ENCODE peak calls at places on chromosomes 3 and 15, in six cellular contexts. J, U, B, P, G and Q are unnamed samples.

GRCh38 chr3:77464106-77464688 is 424.3 kb downstream of the ROBO2 start:
- DNase-seq in B (no peak), G (no peak), P (no peak), U (no peak), J (no peak), Q (no peak)

GRCh38 chr15:73996939-73997338 is 2.4 kb downstream of the PML start:
- DNase-seq in P (no peak), G (peak; percentile 50), U (peak; percentile 61), J (peak; percentile 79), B (no peak), Q (peak; percentile 28)

GRCh38 chr3:71251156-71251775 is 332.3 kb downstream of the FOXP1 start:
- DNase-seq in P (no peak), B (peak; percentile 80), G (no peak), U (peak; percentile 96), J (no peak), Q (peak; percentile 99)

GRCh38 chr3:142315083-142315482 is 89.7 kb upstream of the GK5 start:
- DNase-seq in G (no peak), B (peak; percentile 63), J (peak; percentile 53), U (peak; percentile 55), P (no peak), Q (peak; percentile 88)

GRCh38 chr3:63970596-63971468 is 52.5 kb downstream of the PSMD6 start:
- DNase-seq in U (peak; percentile 33), P (no peak), B (no peak), J (no peak), G (no peak), Q (no peak)

GRCh38 chr3:70615286-70615685 is 302.8 kb upstream of the MDFIC2 start:
- DNase-seq in G (no peak), J (no peak), U (no peak), P (peak; percentile 31), B (no peak), Q (no peak)

GRCh38 chr3:177679568-177680441 is 482.5 kb upstream of the TBL1XR1 start:
- DNase-seq in G (no peak), J (no peak), P (no peak), U (peak; percentile 88), B (no peak), Q (peak; percentile 58)

GRCh38 chr15:98648654-98649537 is 557 bp downstream of the IGF1R start:
- DNase-seq in U (peak; percentile 68), B (peak; percentile 71), P (peak; percentile 85), G (peak; percentile 78), J (peak; percentile 55), Q (no peak)

GRCh38 chr3:72042397-72043211 is 257.7 kb upstream of the PROK2 start:
- DNase-seq in U (peak; percentile 84), G (no peak), P (no peak), J (no peak), B (no peak), Q (peak; percentile 11)

GRCh38 chr15:28975766-28976179 is 90.0 kb downstream of the APBA2 start:
- DNase-seq in U (peak; percentile 70), J (peak; percentile 48), G (no peak), B (peak; percentile 69), P (peak; percentile 59), Q (peak; percentile 61)

GRCh38 chr3:194397757-194398312 is 1.2 kb downstream of the GP5 start:
- DNase-seq in G (no peak), P (no peak), U (peak; percentile 31), B (no peak), J (no peak), Q (no peak)

GRCh38 chr3:50297896-50298725 is 1.1 kb downstream of the HYAL3 start:
- DNase-seq in G (peak; percentile 71), U (no peak), B (no peak), J (no peak), P (peak; percentile 77), Q (no peak)

GRCh38 chr15:35134269-35134668 is 49.2 kb upstream of the NANOGP8 start:
- DNase-seq in G (no peak), J (no peak), P (no peak), B (no peak), U (no peak), Q (no peak)

GRCh38 chr3:75176886-75177285 is 487.2 kb upstream of the FRG2C start:
- DNase-seq in B (no peak), P (no peak), U (no peak), J (no peak), G (no peak), Q (peak; percentile 7)

GRCh38 chr3:122398920-122399319 is 14.9 kb downstream of the FAM162A start:
- DNase-seq in U (no peak), B (no peak), G (no peak), J (no peak), P (no peak), Q (no peak)

GRCh38 chr3:32255345-32255744 is 16.9 kb downstream of the CMTM8 start:
- DNase-seq in J (no peak), P (no peak), G (no peak), B (no peak), U (no peak), Q (no peak)

GRCh38 chr3:12405432-12406272 is 78.6 kb upstream of the TSEN2 start:
- DNase-seq in G (peak; percentile 95), P (peak; percentile 86), U (peak; percentile 98), B (peak; percentile 90), J (peak; percentile 5), Q (peak; percentile 96)

GRCh38 chr3:122642935-122643334 is 37.7 kb upstream of the PARP14 start:
- DNase-seq in J (no peak), U (no peak), G (no peak), P (no peak), B (no peak), Q (no peak)

GRCh38 chr3:174936590-174936989 is 77.5 kb downstream of the NAALADL2 start:
- DNase-seq in P (no peak), U (no peak), J (no peak), G (no peak), B (no peak), Q (no peak)

GRCh38 chr3:118628704-118629341 is 405.8 kb downstream of the IGSF11 start:
- DNase-seq in B (peak; percentile 73), G (peak; percentile 75), P (no peak), J (peak; percentile 52), U (peak; percentile 57), Q (peak; percentile 33)

GRCh38 chr3:82186017-82186416 is 424.6 kb upstream of the GBE1 start:
- DNase-seq in U (no peak), B (no peak), J (no peak), G (no peak), P (no peak), Q (no peak)

DNA sequence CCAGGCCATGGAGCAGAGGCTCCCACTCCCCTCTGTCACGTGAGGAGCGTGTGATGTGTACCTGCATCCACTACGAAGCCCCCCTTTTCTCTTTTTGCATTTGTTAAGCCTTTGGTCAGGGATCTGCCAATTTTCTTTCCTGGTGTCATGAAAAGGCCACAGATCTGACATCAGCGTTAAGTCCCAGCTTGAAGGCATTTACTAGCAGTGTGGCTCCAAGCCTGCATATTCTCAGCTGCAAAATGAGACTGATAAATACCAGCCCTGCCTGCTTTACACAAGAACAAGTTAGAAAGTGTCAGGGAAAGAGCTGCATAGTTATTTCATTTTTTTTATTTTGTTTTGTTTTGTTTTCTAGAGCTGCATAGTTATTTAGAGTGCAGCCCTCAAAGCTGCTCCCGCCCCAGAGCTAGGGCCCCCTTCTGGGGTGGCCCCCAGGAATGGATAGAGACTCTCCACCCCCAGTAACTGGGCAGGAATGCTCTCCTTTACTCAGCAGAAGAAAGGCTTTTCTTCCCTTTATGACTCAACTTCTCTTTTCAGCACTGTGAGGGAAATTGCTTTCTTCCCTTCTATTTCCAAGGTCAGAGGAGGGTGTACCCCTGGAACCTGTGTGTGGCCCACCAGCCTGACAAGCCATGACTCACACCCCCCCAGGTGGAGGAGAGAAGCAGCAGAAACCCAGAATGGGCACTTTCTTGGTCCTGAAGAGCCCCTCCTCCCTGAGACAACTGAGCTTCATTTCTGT is 2.5 kb upstream of the ANKRD63 start:
- DNase-seq in J (no peak), U (peak; percentile 18), G (no peak), P (no peak), B (no peak), Q (no peak)
- H3K27ac ChIP-seq in J (no peak overlapping the region), U (peak overlapping the region; percentile 90), G (no peak overlapping the region), P (no peak overlapping the region), B (no peak overlapping the region), Q (no peak overlapping the region)

GRCh38 chr3:14124615-14125192 is at the start of the genes CHCHD4 and TMEM43:
- DNase-seq in J (peak; percentile 98), G (peak; percentile 100), U (peak; percentile 99), P (peak; percentile 100), B (peak; percentile 99), Q (peak; percentile 99)

GRCh38 chr3:14124223-14124614 is 451 bp downstream of the CHCHD4 start:
- DNase-seq in B (peak; percentile 63), G (peak; percentile 86), P (no peak), U (peak; percentile 66), J (peak; percentile 35), Q (no peak)

GRCh38 chr3:14122301-14122700 is 2.4 kb downstream of the CHCHD4 start:
- DNase-seq in U (no peak), G (no peak), P (no peak), B (no peak), J (peak; percentile 50), Q (no peak)

GRCh38 chr3:14121859-14122258 is 2.8 kb downstream of the CHCHD4 start:
- DNase-seq in U (no peak), J (no peak), B (no peak), P (no peak), G (no peak), Q (no peak)

GRCh38 chr3:14123308-14124222 is 1.1 kb downstream of the CHCHD4 start:
- DNase-seq in G (no peak), U (no peak), B (no peak), P (no peak), J (no peak), Q (no peak)
- H3K27ac ChIP-seq in G (peak overlapping the region; percentile 97), U (peak overlapping the region; percentile 84), B (peak overlapping the region; percentile 94), P (no peak overlapping the region), J (peak overlapping the region; percentile 81), Q (no peak overlapping the region)

DNA sequence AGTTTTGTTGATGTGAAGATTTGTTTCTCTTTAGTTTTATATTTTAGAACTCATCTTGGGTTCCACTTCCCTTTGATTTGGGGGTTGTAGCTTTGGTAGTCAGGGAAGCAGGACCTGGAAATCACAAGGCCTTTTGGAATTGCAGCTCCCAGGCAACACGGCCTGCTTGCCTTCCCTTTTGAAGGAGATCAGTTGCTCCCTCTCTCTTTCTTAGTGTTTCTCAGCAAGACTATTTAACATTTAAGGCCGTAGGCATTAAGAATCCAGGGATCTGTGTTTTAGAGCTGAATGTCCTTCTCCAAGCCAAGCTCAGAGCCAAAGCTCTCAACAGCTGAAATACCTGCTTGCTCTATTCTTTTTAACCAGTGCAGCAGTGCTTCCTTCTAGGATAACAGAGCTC is 310.3 kb downstream of the PTPRG start:
- DNase-seq in J (no peak), B (no peak), U (no peak), P (no peak), G (no peak), Q (no peak)
- H3K27ac ChIP-seq in J (no peak overlapping the region), B (no peak overlapping the region), U (peak overlapping the region; percentile 75), P (no peak overlapping the region), G (peak overlapping the region; percentile 10), Q (no peak overlapping the region)

GRCh38 chr15:101498076-101498730 is 8.7 kb upstream of the PCSK6 start:
- DNase-seq in U (no peak), B (no peak), P (no peak), G (no peak), J (no peak), Q (no peak)

GRCh38 chr15:101501703-101502373 is 12.3 kb upstream of the PCSK6 start:
- DNase-seq in B (peak; percentile 51), U (peak; percentile 45), P (no peak), J (no peak), G (no peak), Q (peak; percentile 28)

GRCh38 chr15:101500865-101501551 is 11.5 kb upstream of the PCSK6 start:
- DNase-seq in B (no peak), J (no peak), P (no peak), G (no peak), U (peak; percentile 50), Q (no peak)

GRCh38 chr15:101498731-101499480 is 9.4 kb upstream of the PCSK6 start:
- DNase-seq in G (no peak), B (no peak), P (no peak), J (no peak), U (no peak), Q (no peak)

GRCh38 chr15:101499863-101500713 is 10.6 kb upstream of the PCSK6 start:
- DNase-seq in J (no peak), G (peak; percentile 86), P (no peak), B (no peak), U (no peak), Q (no peak)
- H3K27ac ChIP-seq in J (no peak overlapping the region), G (no peak overlapping the region), P (no peak overlapping the region), B (no peak overlapping the region), U (no peak overlapping the region), Q (no peak overlapping the region)